ENCODE peak calls at places on chromosomes 6 and 20, in eight cellular contexts. M is ovary, B is HL-60, Y is fibroblast of pulmonary artery, Z is neural progenitor cell, R is astrocyte of the cerebellum, J is psoas muscle, V is lung. D is an unnamed sample.
A peak's percentile ranks its signal among the peaks of the same experiment; 100 is the strongest.

GRCh38 chr6:165574770-165575549 is 88.1 kb downstream of the PDE10A start:
- DNase-seq in M (no peak), B (no peak), Y (peak; percentile 60), Z (peak; percentile 13), R (no peak), J (no peak), V (no peak), D (no peak)

GRCh38 chr6:50820590-50821234 is 2.0 kb downstream of the TFAP2B start:
- DNase-seq in M (no peak), B (no peak), Y (no peak), Z (peak; percentile 66), R (no peak), J (no peak), V (no peak), D (no peak)

GRCh38 chr6:146859206-146859605 is 260.4 kb downstream of the ADGB start:
- DNase-seq in M (no peak), B (no peak), Y (no peak), Z (no peak), R (no peak), J (no peak), V (no peak), D (no peak)

GRCh38 chr6:95325858-95326257 is 251.5 kb upstream of the MANEA start:
- DNase-seq in M (no peak), B (no peak), Y (no peak), Z (no peak), R (peak; percentile 11), J (no peak), V (no peak), D (no peak)

GRCh38 chr6:110216140-110216539 is 35.9 kb downstream of the CDC40 start:
- DNase-seq in M (no peak), B (no peak), Y (no peak), Z (no peak), R (no peak), J (no peak), V (no peak), D (no peak)

GRCh38 chr20:21499641-21500040 is 14.2 kb downstream of the NKX2-2 start:
- DNase-seq in M (no peak), B (no peak), Y (no peak), Z (no peak), R (no peak), J (no peak), V (no peak), D (no peak)

GRCh38 chr20:20837574-20838021 is 125.2 kb upstream of the RALGAPA2 start:
- DNase-seq in M (peak; percentile 56), B (no peak), Y (peak; percentile 63), Z (peak; percentile 77), R (peak; percentile 20), J (peak; percentile 42), V (peak; percentile 49), D (no peak)

GRCh38 chr20:2101057-2101934 is at the start of gene STK35:
- DNase-seq in M (peak; percentile 35), B (no peak), Y (peak; percentile 59), Z (no peak), R (no peak), J (peak; percentile 83), V (peak; percentile 82), D (peak; percentile 27)

GRCh38 chr6:21273451-21273850 is 320.1 kb upstream of the SOX4 start:
- DNase-seq in M (no peak), B (no peak), Y (no peak), Z (no peak), R (no peak), J (no peak), V (no peak), D (no peak)

GRCh38 chr6:126983779-126984178 is 134.7 kb upstream of the RSPO3 start:
- DNase-seq in M (no peak), B (no peak), Y (no peak), Z (no peak), R (no peak), J (no peak), V (no peak), D (no peak)

GRCh38 chr20:15763344-15763743 is 809.9 kb downstream of the KIF16B start:
- DNase-seq in M (no peak), B (no peak), Y (no peak), Z (no peak), R (no peak), J (no peak), V (no peak), D (no peak)

GRCh38 chr20:18496042-18496441 is 983 bp downstream of the RBBP9 start:
- DNase-seq in M (no peak), B (no peak), Y (no peak), Z (peak; percentile 21), R (no peak), J (no peak), V (no peak), D (no peak)

GRCh38 chr20:18496740-18497592 is at the start of gene RBBP9:
- DNase-seq in M (peak; percentile 86), B (peak; percentile 57), Y (peak; percentile 84), Z (peak; percentile 96), R (peak; percentile 38), J (peak; percentile 87), V (peak; percentile 88), D (peak; percentile 29)

GRCh38 chr20:18497603-18498002 is 578 bp upstream of the RBBP9 start:
- DNase-seq in M (no peak), B (no peak), Y (no peak), Z (no peak), R (no peak), J (no peak), V (no peak), D (no peak)
- H3K4me3 ChIP-seq in M (no peak overlapping the region), B (no peak overlapping the region), Y (peak overlapping the region; percentile 96), Z (peak overlapping the region; percentile 70), R (no peak overlapping the region), J (peak overlapping the region; percentile 90), V (no peak overlapping the region), D (no peak overlapping the region)

GRCh38 chr20:24350923-24351368 is 118.5 kb upstream of the SYNDIG1 start:
- DNase-seq in M (no peak), B (no peak), Y (no peak), Z (no peak), R (no peak), J (peak; percentile 25), V (no peak), D (no peak)
- TF ChIP-seq CTCF in M (no peak), B (no peak), Y (no peak), Z (no peak), R (no peak), J (no peak), V (no peak), D (no peak)

GRCh38 chr6:156833755-156834154 is 56.6 kb downstream of the ARID1B start:
- DNase-seq in M (no peak), B (no peak), Y (no peak), Z (no peak), R (no peak), J (no peak), V (no peak), D (no peak)

GRCh38 chr6:156828280-156828703 is 51.1 kb downstream of the ARID1B start:
- DNase-seq in M (no peak), B (no peak), Y (peak; percentile 68), Z (no peak), R (peak; percentile 28), J (peak; percentile 55), V (no peak), D (no peak)

GRCh38 chr6:156830126-156830525 is 52.9 kb downstream of the ARID1B start:
- DNase-seq in M (no peak), B (no peak), Y (no peak), Z (no peak), R (no peak), J (no peak), V (no peak), D (no peak)

GRCh38 chr6:156827382-156827781 is 50.2 kb downstream of the ARID1B start:
- DNase-seq in M (no peak), B (no peak), Y (no peak), Z (no peak), R (no peak), J (no peak), V (no peak), D (no peak)

DNA sequence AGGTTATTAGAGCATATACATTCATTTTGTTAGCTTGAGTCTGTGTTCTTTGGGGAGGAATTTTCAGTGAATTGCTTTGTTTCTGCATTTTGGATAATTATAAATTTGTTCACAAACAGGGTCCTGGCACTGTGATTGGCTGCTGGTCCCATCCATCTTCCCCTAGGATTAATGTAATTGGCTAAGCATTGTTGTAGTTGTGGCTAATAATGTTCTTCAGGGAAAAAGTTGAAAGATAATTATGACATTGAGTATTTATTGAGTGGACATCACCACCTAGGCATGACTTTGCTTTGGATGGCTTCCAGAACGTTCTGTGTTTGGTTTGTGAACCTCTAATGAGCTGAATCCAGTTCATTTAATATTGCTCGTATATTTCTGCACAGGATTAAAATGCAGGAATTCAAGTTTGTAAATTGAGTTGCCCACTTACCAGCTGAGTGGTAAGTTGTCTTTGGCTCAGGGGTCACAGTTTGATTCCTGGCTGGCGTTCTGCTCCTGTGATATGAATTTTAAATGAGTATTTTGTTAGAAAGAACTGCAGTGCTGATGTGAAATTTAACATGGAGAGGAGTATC is 55.1 kb downstream of the ARID1B start:
- DNase-seq in M (peak; percentile 61), B (no peak), Y (peak; percentile 68), Z (no peak), R (peak; percentile 65), J (peak; percentile 39), V (no peak), D (no peak)
- H3K4me3 ChIP-seq in M (no peak overlapping the region), B (no peak overlapping the region), Y (no peak overlapping the region), Z (no peak overlapping the region), R (no peak overlapping the region), J (no peak overlapping the region), V (no peak overlapping the region), D (no peak overlapping the region)

GRCh38 chr6:35729722-35730121 is 7.1 kb upstream of the ARMC12 start:
- DNase-seq in M (no peak), B (no peak), Y (no peak), Z (no peak), R (no peak), J (no peak), V (no peak), D (no peak)

GRCh38 chr6:35727206-35727934 is 9.5 kb upstream of the ARMC12 start:
- DNase-seq in M (peak; percentile 91), B (peak; percentile 70), Y (peak; percentile 95), Z (peak; percentile 81), R (no peak), J (peak; percentile 94), V (peak; percentile 81), D (no peak)

GRCh38 chr6:35727935-35728662 is 8.7 kb upstream of the ARMC12 start:
- DNase-seq in M (peak; percentile 92), B (peak; percentile 92), Y (peak; percentile 98), Z (peak; percentile 84), R (peak; percentile 88), J (peak; percentile 96), V (peak; percentile 92), D (peak; percentile 71)

GRCh38 chr6:35729349-35729678 is 7.5 kb upstream of the ARMC12 start:
- DNase-seq in M (no peak), B (no peak), Y (no peak), Z (no peak), R (no peak), J (no peak), V (no peak), D (no peak)

DNA sequence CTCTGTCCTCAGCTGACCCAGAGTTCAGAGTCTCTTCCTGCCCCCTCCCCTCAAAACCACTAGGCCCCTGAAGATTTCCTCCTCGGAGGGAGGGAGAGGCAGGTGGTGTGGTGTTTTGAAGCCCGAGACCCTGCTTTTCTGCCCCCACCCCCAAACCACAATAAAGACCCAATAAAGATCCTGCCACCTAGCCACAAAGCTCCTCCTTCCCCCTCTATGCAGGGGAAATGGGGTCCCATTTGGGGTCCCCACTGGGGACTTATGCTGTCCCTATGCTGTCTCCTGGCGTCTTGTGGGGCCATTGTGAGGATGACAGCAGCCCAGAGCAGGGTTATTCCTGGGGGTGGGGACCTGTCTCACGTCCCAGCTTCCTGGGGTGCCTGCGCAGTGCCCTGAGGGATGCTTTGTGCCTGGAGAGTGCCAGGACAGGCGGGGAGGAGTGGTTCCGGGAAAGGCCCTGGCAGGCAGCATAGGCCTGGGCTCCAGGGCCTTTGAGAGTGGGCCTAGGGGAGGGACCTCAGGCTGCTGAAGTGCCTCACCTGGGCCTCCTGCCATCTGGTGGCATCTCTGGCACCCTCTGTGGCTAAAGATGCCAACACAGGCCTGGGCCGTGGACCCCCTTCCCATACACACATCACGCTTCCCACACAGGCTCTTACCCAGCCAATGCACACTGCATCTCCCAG is 8.0 kb upstream of the ARMC12 start:
- DNase-seq in M (peak; percentile 55), B (no peak), Y (no peak), Z (no peak), R (no peak), J (peak; percentile 79), V (peak; percentile 82), D (no peak)
- TF ChIP-seq CTCF in M (no peak), B (no peak), Y (no peak), Z (no peak), R (no peak), J (no peak), V (no peak), D (peak; percentile 7)

D was measured in GM12864.